ENCODE peak calls at places on chromosomes 12 and 14, in nine cellular contexts. One of them, this sample, is unnamed.

GRCh38 chr12:53791735-53792326 is 40.1 kb upstream of the CISTR start:
- DNase-seq in right cardiac atrium: no peak
- DNase-seq in foreskin fibroblast: no peak
- DNase-seq in stimulated activated CD8-positive, alpha-beta memory T cell treated with anti-CD3 and anti-CD28 coated beads, Interleukin-15, amount 100 ng/mL, for 1 hour: peak
- DNase-seq in central memory CD8-positive, alpha-beta T cell: no peak
- DNase-seq in lower leg skin: no peak
- DNase-seq in lung: no peak
- DNase-seq in naive thymus-derived CD8-positive, alpha-beta T cell: peak
- DNase-seq in transverse colon: no peak
- DNase-seq in this sample: no peak

GRCh38 chr12:68481181-68481941 is 129.3 kb upstream of the RAP1B start:
- DNase-seq in lung: no peak
- DNase-seq in transverse colon: no peak
- DNase-seq in naive thymus-derived CD8-positive, alpha-beta T cell: no peak
- DNase-seq in central memory CD8-positive, alpha-beta T cell: no peak
- DNase-seq in stimulated activated CD8-positive, alpha-beta memory T cell treated with anti-CD3 and anti-CD28 coated beads, Interleukin-15, amount 100 ng/mL, for 1 hour: no peak
- DNase-seq in right cardiac atrium: no peak
- DNase-seq in foreskin fibroblast: peak
- DNase-seq in lower leg skin: no peak
- DNase-seq in this sample: no peak

GRCh38 chr12:48924617-48925217 is 575 bp downstream of the FKBP11 start:
- DNase-seq in stimulated activated CD8-positive, alpha-beta memory T cell treated with anti-CD3 and anti-CD28 coated beads, Interleukin-15, amount 100 ng/mL, for 1 hour: peak
- DNase-seq in lung: peak
- DNase-seq in naive thymus-derived CD8-positive, alpha-beta T cell: peak
- DNase-seq in central memory CD8-positive, alpha-beta T cell: peak
- DNase-seq in transverse colon: peak
- DNase-seq in foreskin fibroblast: peak
- DNase-seq in right cardiac atrium: peak
- DNase-seq in lower leg skin: no peak
- DNase-seq in this sample: peak

GRCh38 chr12:112103758-112104504 is 4.7 kb downstream of the NAA25 start:
- DNase-seq in foreskin fibroblast: no peak
- DNase-seq in central memory CD8-positive, alpha-beta T cell: no peak
- DNase-seq in right cardiac atrium: no peak
- DNase-seq in lung: no peak
- DNase-seq in naive thymus-derived CD8-positive, alpha-beta T cell: no peak
- DNase-seq in stimulated activated CD8-positive, alpha-beta memory T cell treated with anti-CD3 and anti-CD28 coated beads, Interleukin-15, amount 100 ng/mL, for 1 hour: no peak
- DNase-seq in lower leg skin: peak
- DNase-seq in transverse colon: no peak
- DNase-seq in this sample: no peak

GRCh38 chr12:2697057-2697456 is 97.7 kb upstream of the FKBP4 start:
- DNase-seq in right cardiac atrium: no peak
- DNase-seq in lower leg skin: no peak
- DNase-seq in transverse colon: no peak
- DNase-seq in foreskin fibroblast: no peak
- DNase-seq in lung: no peak
- DNase-seq in stimulated activated CD8-positive, alpha-beta memory T cell treated with anti-CD3 and anti-CD28 coated beads, Interleukin-15, amount 100 ng/mL, for 1 hour: no peak
- DNase-seq in naive thymus-derived CD8-positive, alpha-beta T cell: no peak
- DNase-seq in central memory CD8-positive, alpha-beta T cell: no peak
- DNase-seq in this sample: no peak

GRCh38 chr12:49954863-49955830 is 4.6 kb downstream of the AQP2 start:
- DNase-seq in naive thymus-derived CD8-positive, alpha-beta T cell: no peak
- DNase-seq in right cardiac atrium: no peak
- DNase-seq in transverse colon: no peak
- DNase-seq in stimulated activated CD8-positive, alpha-beta memory T cell treated with anti-CD3 and anti-CD28 coated beads, Interleukin-15, amount 100 ng/mL, for 1 hour: no peak
- DNase-seq in lung: no peak
- DNase-seq in lower leg skin: no peak
- DNase-seq in foreskin fibroblast: no peak
- DNase-seq in central memory CD8-positive, alpha-beta T cell: no peak
- DNase-seq in this sample: no peak

GRCh38 chr14:68088463-68088862 is 268.9 kb downstream of the RAD51B start:
- DNase-seq in transverse colon: no peak
- DNase-seq in naive thymus-derived CD8-positive, alpha-beta T cell: no peak
- DNase-seq in right cardiac atrium: peak
- DNase-seq in central memory CD8-positive, alpha-beta T cell: no peak
- DNase-seq in foreskin fibroblast: no peak
- DNase-seq in lower leg skin: no peak
- DNase-seq in lung: no peak
- DNase-seq in stimulated activated CD8-positive, alpha-beta memory T cell treated with anti-CD3 and anti-CD28 coated beads, Interleukin-15, amount 100 ng/mL, for 1 hour: no peak
- DNase-seq in this sample: no peak

GRCh38 chr12:51533799-51534198 is 57.2 kb upstream of the SCN8A start:
- DNase-seq in transverse colon: no peak
- DNase-seq in stimulated activated CD8-positive, alpha-beta memory T cell treated with anti-CD3 and anti-CD28 coated beads, Interleukin-15, amount 100 ng/mL, for 1 hour: no peak
- DNase-seq in central memory CD8-positive, alpha-beta T cell: no peak
- DNase-seq in lung: no peak
- DNase-seq in right cardiac atrium: no peak
- DNase-seq in naive thymus-derived CD8-positive, alpha-beta T cell: no peak
- DNase-seq in foreskin fibroblast: no peak
- DNase-seq in lower leg skin: no peak
- DNase-seq in this sample: no peak

GRCh38 chr12:12521044-12521485 is 41.6 kb downstream of the DUSP16 start:
- DNase-seq in lower leg skin: no peak
- DNase-seq in central memory CD8-positive, alpha-beta T cell: no peak
- DNase-seq in foreskin fibroblast: no peak
- DNase-seq in right cardiac atrium: no peak
- DNase-seq in stimulated activated CD8-positive, alpha-beta memory T cell treated with anti-CD3 and anti-CD28 coated beads, Interleukin-15, amount 100 ng/mL, for 1 hour: no peak
- DNase-seq in lung: no peak
- DNase-seq in transverse colon: no peak
- DNase-seq in naive thymus-derived CD8-positive, alpha-beta T cell: no peak
- DNase-seq in this sample: no peak

GRCh38 chr14:64217318-64217717 is 76.9 kb downstream of the ESR2 start:
- DNase-seq in stimulated activated CD8-positive, alpha-beta memory T cell treated with anti-CD3 and anti-CD28 coated beads, Interleukin-15, amount 100 ng/mL, for 1 hour: no peak
- DNase-seq in transverse colon: peak
- DNase-seq in right cardiac atrium: no peak
- DNase-seq in lung: no peak
- DNase-seq in naive thymus-derived CD8-positive, alpha-beta T cell: no peak
- DNase-seq in central memory CD8-positive, alpha-beta T cell: no peak
- DNase-seq in foreskin fibroblast: no peak
- DNase-seq in lower leg skin: no peak
- DNase-seq in this sample: no peak

GRCh38 chr14:74973003-74973614 is 17.7 kb upstream of the PGF start:
- DNase-seq in transverse colon: peak
- DNase-seq in stimulated activated CD8-positive, alpha-beta memory T cell treated with anti-CD3 and anti-CD28 coated beads, Interleukin-15, amount 100 ng/mL, for 1 hour: no peak
- DNase-seq in lower leg skin: no peak
- DNase-seq in right cardiac atrium: peak
- DNase-seq in naive thymus-derived CD8-positive, alpha-beta T cell: no peak
- DNase-seq in central memory CD8-positive, alpha-beta T cell: no peak
- DNase-seq in lung: no peak
- DNase-seq in foreskin fibroblast: no peak
- DNase-seq in this sample: no peak

GRCh38 chr12:46895726-46896125 is 69.9 kb upstream of the SLC38A4 start:
- DNase-seq in lower leg skin: no peak
- DNase-seq in naive thymus-derived CD8-positive, alpha-beta T cell: no peak
- DNase-seq in stimulated activated CD8-positive, alpha-beta memory T cell treated with anti-CD3 and anti-CD28 coated beads, Interleukin-15, amount 100 ng/mL, for 1 hour: no peak
- DNase-seq in right cardiac atrium: no peak
- DNase-seq in foreskin fibroblast: no peak
- DNase-seq in lung: no peak
- DNase-seq in transverse colon: no peak
- DNase-seq in central memory CD8-positive, alpha-beta T cell: no peak
- DNase-seq in this sample: no peak

GRCh38 chr14:59904184-59904583 is 15.8 kb upstream of the LRRC9 start:
- DNase-seq in transverse colon: no peak
- DNase-seq in lower leg skin: no peak
- DNase-seq in lung: no peak
- DNase-seq in foreskin fibroblast: no peak
- DNase-seq in central memory CD8-positive, alpha-beta T cell: no peak
- DNase-seq in naive thymus-derived CD8-positive, alpha-beta T cell: no peak
- DNase-seq in stimulated activated CD8-positive, alpha-beta memory T cell treated with anti-CD3 and anti-CD28 coated beads, Interleukin-15, amount 100 ng/mL, for 1 hour: no peak
- DNase-seq in right cardiac atrium: no peak
- DNase-seq in this sample: no peak

GRCh38 chr12:120971299-120972180 is 6.8 kb upstream of the HNF1A start:
- DNase-seq in transverse colon: no peak
- DNase-seq in naive thymus-derived CD8-positive, alpha-beta T cell: peak
- DNase-seq in lower leg skin: no peak
- DNase-seq in lung: no peak
- DNase-seq in stimulated activated CD8-positive, alpha-beta memory T cell treated with anti-CD3 and anti-CD28 coated beads, Interleukin-15, amount 100 ng/mL, for 1 hour: peak
- DNase-seq in right cardiac atrium: no peak
- DNase-seq in foreskin fibroblast: peak
- DNase-seq in central memory CD8-positive, alpha-beta T cell: peak
- DNase-seq in this sample: peak

GRCh38 chr12:58313091-58313855 is 371.9 kb downstream of the ATP23 start:
- DNase-seq in lung: no peak
- DNase-seq in foreskin fibroblast: peak
- DNase-seq in right cardiac atrium: no peak
- DNase-seq in transverse colon: no peak
- DNase-seq in naive thymus-derived CD8-positive, alpha-beta T cell: no peak
- DNase-seq in central memory CD8-positive, alpha-beta T cell: no peak
- DNase-seq in stimulated activated CD8-positive, alpha-beta memory T cell treated with anti-CD3 and anti-CD28 coated beads, Interleukin-15, amount 100 ng/mL, for 1 hour: no peak
- DNase-seq in lower leg skin: no peak
- DNase-seq in this sample: no peak

GRCh38 chr14:51211149-51211548 is 28.9 kb upstream of the TMX1 start:
- DNase-seq in right cardiac atrium: no peak
- DNase-seq in stimulated activated CD8-positive, alpha-beta memory T cell treated with anti-CD3 and anti-CD28 coated beads, Interleukin-15, amount 100 ng/mL, for 1 hour: no peak
- DNase-seq in central memory CD8-positive, alpha-beta T cell: no peak
- DNase-seq in lung: no peak
- DNase-seq in foreskin fibroblast: peak
- DNase-seq in lower leg skin: no peak
- DNase-seq in transverse colon: no peak
- DNase-seq in naive thymus-derived CD8-positive, alpha-beta T cell: no peak
- DNase-seq in this sample: peak

GRCh38 chr12:69840727-69841126 is 15.7 kb downstream of the MYRFL start:
- DNase-seq in stimulated activated CD8-positive, alpha-beta memory T cell treated with anti-CD3 and anti-CD28 coated beads, Interleukin-15, amount 100 ng/mL, for 1 hour: no peak
- DNase-seq in naive thymus-derived CD8-positive, alpha-beta T cell: no peak
- DNase-seq in central memory CD8-positive, alpha-beta T cell: no peak
- DNase-seq in transverse colon: no peak
- DNase-seq in lung: no peak
- DNase-seq in foreskin fibroblast: no peak
- DNase-seq in lower leg skin: no peak
- DNase-seq in right cardiac atrium: no peak
- DNase-seq in this sample: no peak

GRCh38 chr12:75479963-75480461 is 543 bp upstream of the GLIPR1 start:
- DNase-seq in foreskin fibroblast: peak
- DNase-seq in central memory CD8-positive, alpha-beta T cell: no peak
- DNase-seq in right cardiac atrium: no peak
- DNase-seq in transverse colon: no peak
- DNase-seq in lower leg skin: no peak
- DNase-seq in lung: no peak
- DNase-seq in naive thymus-derived CD8-positive, alpha-beta T cell: no peak
- DNase-seq in stimulated activated CD8-positive, alpha-beta memory T cell treated with anti-CD3 and anti-CD28 coated beads, Interleukin-15, amount 100 ng/mL, for 1 hour: no peak
- DNase-seq in this sample: no peak

GRCh38 chr14:92729632-92730358 is 18.6 kb downstream of the LGMN start:
- DNase-seq in lung: no peak
- DNase-seq in foreskin fibroblast: peak
- DNase-seq in stimulated activated CD8-positive, alpha-beta memory T cell treated with anti-CD3 and anti-CD28 coated beads, Interleukin-15, amount 100 ng/mL, for 1 hour: no peak
- DNase-seq in lower leg skin: no peak
- DNase-seq in naive thymus-derived CD8-positive, alpha-beta T cell: no peak
- DNase-seq in central memory CD8-positive, alpha-beta T cell: no peak
- DNase-seq in right cardiac atrium: no peak
- DNase-seq in transverse colon: no peak
- DNase-seq in this sample: no peak

GRCh38 chr14:59202031-59202430 is 13.6 kb downstream of the DAAM1 start:
- DNase-seq in naive thymus-derived CD8-positive, alpha-beta T cell: no peak
- DNase-seq in transverse colon: no peak
- DNase-seq in stimulated activated CD8-positive, alpha-beta memory T cell treated with anti-CD3 and anti-CD28 coated beads, Interleukin-15, amount 100 ng/mL, for 1 hour: no peak
- DNase-seq in lower leg skin: no peak
- DNase-seq in foreskin fibroblast: no peak
- DNase-seq in right cardiac atrium: no peak
- DNase-seq in central memory CD8-positive, alpha-beta T cell: no peak
- DNase-seq in lung: no peak
- DNase-seq in this sample: no peak

GRCh38 chr14:104290756-104291122 is 152.4 kb downstream of the KIF26A start:
- DNase-seq in lung: no peak
- DNase-seq in central memory CD8-positive, alpha-beta T cell: no peak
- DNase-seq in naive thymus-derived CD8-positive, alpha-beta T cell: no peak
- DNase-seq in right cardiac atrium: peak
- DNase-seq in lower leg skin: peak
- DNase-seq in stimulated activated CD8-positive, alpha-beta memory T cell treated with anti-CD3 and anti-CD28 coated beads, Interleukin-15, amount 100 ng/mL, for 1 hour: no peak
- DNase-seq in foreskin fibroblast: no peak
- DNase-seq in transverse colon: peak
- DNase-seq in this sample: no peak

GRCh38 chr12:89016970-89017778 is 335.1 kb downstream of the DUSP6 start:
- DNase-seq in transverse colon: no peak
- DNase-seq in right cardiac atrium: peak
- DNase-seq in lower leg skin: no peak
- DNase-seq in foreskin fibroblast: peak
- DNase-seq in lung: peak
- DNase-seq in central memory CD8-positive, alpha-beta T cell: no peak
- DNase-seq in stimulated activated CD8-positive, alpha-beta memory T cell treated with anti-CD3 and anti-CD28 coated beads, Interleukin-15, amount 100 ng/mL, for 1 hour: no peak
- DNase-seq in naive thymus-derived CD8-positive, alpha-beta T cell: peak
- DNase-seq in this sample: peak

GRCh38 chr14:81668626-81669274 is 135.1 kb upstream of the SEL1L start:
- DNase-seq in foreskin fibroblast: no peak
- DNase-seq in stimulated activated CD8-positive, alpha-beta memory T cell treated with anti-CD3 and anti-CD28 coated beads, Interleukin-15, amount 100 ng/mL, for 1 hour: no peak
- DNase-seq in lung: no peak
- DNase-seq in transverse colon: no peak
- DNase-seq in central memory CD8-positive, alpha-beta T cell: no peak
- DNase-seq in right cardiac atrium: no peak
- DNase-seq in naive thymus-derived CD8-positive, alpha-beta T cell: no peak
- DNase-seq in lower leg skin: no peak
- DNase-seq in this sample: no peak

GRCh38 chr14:92035890-92036289 is 4.0 kb downstream of the TRIP11 start:
- DNase-seq in stimulated activated CD8-positive, alpha-beta memory T cell treated with anti-CD3 and anti-CD28 coated beads, Interleukin-15, amount 100 ng/mL, for 1 hour: no peak
- DNase-seq in foreskin fibroblast: no peak
- DNase-seq in lower leg skin: no peak
- DNase-seq in central memory CD8-positive, alpha-beta T cell: no peak
- DNase-seq in naive thymus-derived CD8-positive, alpha-beta T cell: no peak
- DNase-seq in transverse colon: no peak
- DNase-seq in lung: no peak
- DNase-seq in right cardiac atrium: no peak
- DNase-seq in this sample: no peak

GRCh38 chr12:79006306-79006705 is 141.7 kb downstream of the SYT1 start:
- DNase-seq in central memory CD8-positive, alpha-beta T cell: no peak
- DNase-seq in lower leg skin: no peak
- DNase-seq in lung: no peak
- DNase-seq in transverse colon: no peak
- DNase-seq in right cardiac atrium: no peak
- DNase-seq in naive thymus-derived CD8-positive, alpha-beta T cell: no peak
- DNase-seq in foreskin fibroblast: peak
- DNase-seq in stimulated activated CD8-positive, alpha-beta memory T cell treated with anti-CD3 and anti-CD28 coated beads, Interleukin-15, amount 100 ng/mL, for 1 hour: no peak
- DNase-seq in this sample: no peak

GRCh38 chr12:42607584-42607984 is 18.0 kb upstream of the PRICKLE1 start:
- DNase-seq in right cardiac atrium: no peak
- DNase-seq in lung: no peak
- DNase-seq in lower leg skin: no peak
- DNase-seq in foreskin fibroblast: no peak
- DNase-seq in naive thymus-derived CD8-positive, alpha-beta T cell: no peak
- DNase-seq in transverse colon: no peak
- DNase-seq in central memory CD8-positive, alpha-beta T cell: no peak
- DNase-seq in stimulated activated CD8-positive, alpha-beta memory T cell treated with anti-CD3 and anti-CD28 coated beads, Interleukin-15, amount 100 ng/mL, for 1 hour: no peak
- DNase-seq in this sample: no peak

GRCh38 chr12:3562484-3562883 is 71.5 kb downstream of the PRMT8 start:
- DNase-seq in transverse colon: no peak
- DNase-seq in lower leg skin: no peak
- DNase-seq in foreskin fibroblast: no peak
- DNase-seq in naive thymus-derived CD8-positive, alpha-beta T cell: no peak
- DNase-seq in central memory CD8-positive, alpha-beta T cell: no peak
- DNase-seq in right cardiac atrium: no peak
- DNase-seq in lung: no peak
- DNase-seq in stimulated activated CD8-positive, alpha-beta memory T cell treated with anti-CD3 and anti-CD28 coated beads, Interleukin-15, amount 100 ng/mL, for 1 hour: no peak
- DNase-seq in this sample: no peak

GRCh38 chr12:53065975-53066593 is 13.1 kb downstream of the SPRYD3 start:
- DNase-seq in right cardiac atrium: peak
- DNase-seq in stimulated activated CD8-positive, alpha-beta memory T cell treated with anti-CD3 and anti-CD28 coated beads, Interleukin-15, amount 100 ng/mL, for 1 hour: peak
- DNase-seq in naive thymus-derived CD8-positive, alpha-beta T cell: peak
- DNase-seq in central memory CD8-positive, alpha-beta T cell: no peak
- DNase-seq in foreskin fibroblast: peak
- DNase-seq in lung: peak
- DNase-seq in lower leg skin: peak
- DNase-seq in transverse colon: peak
- DNase-seq in this sample: no peak

GRCh38 chr14:54807428-54807827 is 95.2 kb downstream of the GCH1 start:
- DNase-seq in foreskin fibroblast: no peak
- DNase-seq in right cardiac atrium: no peak
- DNase-seq in lung: no peak
- DNase-seq in naive thymus-derived CD8-positive, alpha-beta T cell: no peak
- DNase-seq in central memory CD8-positive, alpha-beta T cell: no peak
- DNase-seq in stimulated activated CD8-positive, alpha-beta memory T cell treated with anti-CD3 and anti-CD28 coated beads, Interleukin-15, amount 100 ng/mL, for 1 hour: no peak
- DNase-seq in transverse colon: no peak
- DNase-seq in lower leg skin: no peak
- DNase-seq in this sample: no peak

GRCh38 chr14:74605531-74606223 is 6.4 kb downstream of the LTBP2 start:
- DNase-seq in stimulated activated CD8-positive, alpha-beta memory T cell treated with anti-CD3 and anti-CD28 coated beads, Interleukin-15, amount 100 ng/mL, for 1 hour: no peak
- DNase-seq in foreskin fibroblast: no peak
- DNase-seq in lower leg skin: no peak
- DNase-seq in right cardiac atrium: peak
- DNase-seq in lung: no peak
- DNase-seq in naive thymus-derived CD8-positive, alpha-beta T cell: no peak
- DNase-seq in transverse colon: no peak
- DNase-seq in central memory CD8-positive, alpha-beta T cell: no peak
- DNase-seq in this sample: no peak

GRCh38 chr12:25320123-25321006 is 69.6 kb upstream of the KRAS start:
- DNase-seq in right cardiac atrium: no peak
- DNase-seq in lung: no peak
- DNase-seq in central memory CD8-positive, alpha-beta T cell: no peak
- DNase-seq in stimulated activated CD8-positive, alpha-beta memory T cell treated with anti-CD3 and anti-CD28 coated beads, Interleukin-15, amount 100 ng/mL, for 1 hour: no peak
- DNase-seq in transverse colon: no peak
- DNase-seq in foreskin fibroblast: no peak
- DNase-seq in naive thymus-derived CD8-positive, alpha-beta T cell: no peak
- DNase-seq in lower leg skin: no peak
- DNase-seq in this sample: no peak